ENCODE peak calls at places on chromosomes 6 and 20, in five cellular contexts. L, U, M, W and G are unnamed samples.
A peak's percentile ranks its signal among the peaks of the same experiment; 100 is the strongest.

GRCh38 chr20:5770240-5770986 is 20.2 kb downstream of the SHLD1 start:
- DNase-seq in U (no peak), L (no peak), W (no peak), M (peak; percentile 27), G (peak; percentile 6)

GRCh38 chr20:58374906-58375760 is 13.9 kb upstream of the VAPB start:
- DNase-seq in U (peak; percentile 48), W (peak; percentile 82), M (peak; percentile 68), L (peak; percentile 60), G (peak; percentile 47)

GRCh38 chr20:1423625-1424106 is 30.8 kb upstream of the FKBP1A start:
- DNase-seq in U (peak; percentile 54), M (peak; percentile 69), L (peak; percentile 65), W (peak; percentile 94), G (peak; percentile 93)

GRCh38 chr6:170505306-170505705 is 47.8 kb downstream of the PSMB1 start:
- DNase-seq in W (no peak), M (no peak), U (no peak), L (no peak), G (no peak)

GRCh38 chr20:14245368-14245970 is 91.9 kb downstream of the FLRT3 start:
- DNase-seq in W (no peak), U (no peak), L (no peak), M (peak; percentile 35), G (peak; percentile 8)

GRCh38 chr20:50224553-50225255 is 34.1 kb downstream of the CEBPB start:
- DNase-seq in L (no peak), U (no peak), M (peak; percentile 97), W (no peak), G (peak; percentile 99)

GRCh38 chr6:52227495-52227894 is 16.8 kb downstream of the IL17F start:
- DNase-seq in M (peak; percentile 1), W (no peak), U (no peak), L (no peak), G (no peak)

GRCh38 chr20:38353298-38353697 is 7.0 kb downstream of the LBP start:
- DNase-seq in M (peak; percentile 18), U (no peak), W (no peak), L (no peak), G (no peak)

GRCh38 chr20:7911586-7912330 is 28.5 kb downstream of the HAO1 start:
- DNase-seq in L (no peak), M (no peak), W (no peak), U (no peak), G (no peak)

GRCh38 chr6:16409531-16410441 is 171.4 kb downstream of the GMPR start:
- DNase-seq in L (peak; percentile 75), M (peak; percentile 45), U (peak; percentile 38), W (peak; percentile 62), G (peak; percentile 52)

GRCh38 chr20:10110151-10110550 is 75.4 kb downstream of the ANKEF1 start:
- DNase-seq in U (no peak), W (no peak), M (peak; percentile 30), L (no peak), G (no peak)

GRCh38 chr6:155142902-155143609 is 120.8 kb upstream of the CLDN20 start:
- DNase-seq in L (no peak), M (peak; percentile 33), W (no peak), U (no peak), G (peak; percentile 76)

GRCh38 chr6:89022747-89023289 is 57.7 kb upstream of the PNRC1 start:
- DNase-seq in W (no peak), L (no peak), U (no peak), M (peak; percentile 42), G (peak; percentile 67)

GRCh38 chr6:156910011-156910334 is 132.8 kb downstream of the ARID1B start:
- DNase-seq in M (no peak), U (no peak), W (no peak), L (no peak), G (no peak)

DNA sequence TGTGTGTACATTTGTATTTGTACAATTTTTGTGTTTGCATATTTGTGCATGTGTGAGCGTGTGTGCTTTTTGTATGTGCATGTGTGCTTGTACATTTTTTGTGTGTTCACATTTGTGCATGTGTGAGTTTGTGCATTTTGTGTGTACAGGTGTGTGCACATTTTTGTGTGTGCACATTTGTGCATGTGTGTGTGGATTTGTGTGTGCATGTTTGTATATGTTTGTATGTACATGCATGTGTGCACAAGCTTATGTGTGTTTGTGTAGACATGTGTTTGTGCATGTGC is 28.9 kb downstream of the PRR18 start:
- DNase-seq in M (no peak), U (no peak), L (no peak), W (no peak), G (no peak)
- H2BK120ac ChIP-seq in M (no peak overlapping the region), U (no peak overlapping the region), L (no peak overlapping the region), W (no peak overlapping the region), G (no peak overlapping the region)

GRCh38 chr6:14766595-14766994 is 479.3 kb upstream of the JARID2 start:
- DNase-seq in M (no peak), L (no peak), W (no peak), U (no peak), G (no peak)

GRCh38 chr6:14765753-14766152 is 480.1 kb upstream of the JARID2 start:
- DNase-seq in W (no peak), M (no peak), L (no peak), U (no peak), G (no peak)

GRCh38 chr6:14763139-14763538 is 482.7 kb upstream of the JARID2 start:
- DNase-seq in L (no peak), M (peak; percentile 84), W (no peak), U (no peak), G (peak; percentile 74)

GRCh38 chr6:14763616-14764015 is 482.3 kb upstream of the JARID2 start:
- DNase-seq in U (no peak), M (no peak), L (no peak), W (no peak), G (no peak)

GRCh38 chr6:14765106-14765505 is 480.8 kb upstream of the JARID2 start:
- DNase-seq in M (peak; percentile 44), U (no peak), W (no peak), L (no peak), G (peak; percentile 59)
- H3K14ac ChIP-seq in M (no peak overlapping the region), U (no peak overlapping the region), W (no peak overlapping the region), L (no peak overlapping the region), G (no peak overlapping the region)

GRCh38 chr6:40573221-40573620 is 13.9 kb downstream of the LRFN2 start:
- DNase-seq in U (no peak), M (no peak), W (no peak), L (no peak), G (no peak)
- H3K9ac ChIP-seq in U (no peak overlapping the region), M (no peak overlapping the region), W (no peak overlapping the region), L (no peak overlapping the region), G (no peak overlapping the region)

DNA sequence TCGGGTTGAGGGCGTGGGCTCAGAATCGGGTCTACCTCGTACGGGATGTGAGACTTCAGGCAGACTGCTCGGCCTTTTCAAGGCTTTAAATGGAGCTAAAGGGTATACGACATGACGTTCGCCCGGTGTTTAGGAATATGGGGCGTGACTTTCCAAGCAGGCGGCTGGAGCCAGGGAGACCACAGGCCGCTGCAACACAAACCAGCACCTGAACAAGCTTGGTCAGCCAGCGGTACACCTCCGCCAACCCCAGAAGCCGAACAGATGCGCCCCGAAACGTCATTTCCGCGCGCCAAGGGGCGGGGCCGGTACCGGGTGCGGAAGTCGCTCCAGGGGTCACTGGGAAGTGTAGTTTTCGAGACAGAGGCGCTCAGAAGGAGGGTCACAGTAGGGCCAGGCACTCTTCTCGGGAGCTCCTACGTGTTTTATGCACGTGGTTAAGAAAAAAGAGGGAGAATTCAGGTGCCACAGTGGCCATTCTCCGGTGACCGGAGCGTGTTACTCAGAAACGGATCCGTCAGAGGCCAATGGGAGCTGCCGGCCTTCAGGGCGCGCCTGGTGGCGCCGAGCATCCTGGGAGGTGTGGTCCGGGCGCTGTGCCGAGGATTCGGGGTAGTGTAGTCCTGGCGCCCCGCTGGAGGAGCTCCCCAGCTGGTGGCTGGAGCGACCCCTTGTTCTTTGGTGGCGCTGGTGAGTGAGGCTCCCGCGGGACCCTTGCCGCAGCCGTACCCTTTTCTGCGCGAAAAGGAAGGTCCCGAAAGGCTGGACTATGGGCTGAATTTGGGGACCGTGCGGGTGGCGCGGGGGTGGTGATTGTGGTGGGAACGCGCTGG is at the start of gene ZNF133:
- DNase-seq in W (peak; percentile 97), L (peak; percentile 99), U (peak; percentile 93), M (peak; percentile 89), G (peak; percentile 94)
- H2BK120ac ChIP-seq in W (peak within 1 kb of the TSS; percentile 36), L (peak within 1 kb of the TSS; percentile 85), U (no peak within 1 kb of the TSS), M (peak within 1 kb of the TSS; percentile 99), G (peak within 1 kb of the TSS; percentile 64)